ENCODE peak calls at places on chromosomes 13 and 19, in ten cellular contexts. One of them, this sample, is unnamed.

GRCh38 chr19:53580871-53581835 is 43.2 kb downstream of the ZNF331 start:
- DNase-seq in amniotic epithelial cell: no peak
- DNase-seq in fibroblast of lung: no peak
- DNase-seq in NCI-H1092: no peak
- DNase-seq in CD8-positive, alpha-beta memory T cell: no peak
- DNase-seq in NCI-H2081: no peak
- DNase-seq in NCI-H526: no peak
- DNase-seq in T-cell: no peak
- DNase-seq in activated naive CD4-positive, alpha-beta T cell treated with anti-CD3 and anti-CD28 coated beads, Interleukin-2, amount 10 ng/mL, durations not matched to agents 7 days and 5 days: no peak
- DNase-seq in AG04450: no peak
- DNase-seq in this sample: no peak

GRCh38 chr13:26629260-26629659 is 71.8 kb downstream of the WASF3 start:
- DNase-seq in amniotic epithelial cell: peak; percentile 8
- DNase-seq in fibroblast of lung: no peak
- DNase-seq in NCI-H1092: no peak
- DNase-seq in CD8-positive, alpha-beta memory T cell: no peak
- DNase-seq in NCI-H2081: no peak
- DNase-seq in NCI-H526: no peak
- DNase-seq in T-cell: no peak
- DNase-seq in activated naive CD4-positive, alpha-beta T cell treated with anti-CD3 and anti-CD28 coated beads, Interleukin-2, amount 10 ng/mL, durations not matched to agents 7 days and 5 days: no peak
- DNase-seq in AG04450: no peak
- DNase-seq in this sample: no peak

GRCh38 chr13:82647540-82647939 is 1234.7 kb downstream of the SLITRK1 start:
- DNase-seq in amniotic epithelial cell: no peak
- DNase-seq in fibroblast of lung: no peak
- DNase-seq in NCI-H1092: no peak
- DNase-seq in CD8-positive, alpha-beta memory T cell: no peak
- DNase-seq in NCI-H2081: no peak
- DNase-seq in NCI-H526: no peak
- DNase-seq in T-cell: no peak
- DNase-seq in activated naive CD4-positive, alpha-beta T cell treated with anti-CD3 and anti-CD28 coated beads, Interleukin-2, amount 10 ng/mL, durations not matched to agents 7 days and 5 days: no peak
- DNase-seq in AG04450: no peak
- DNase-seq in this sample: no peak

GRCh38 chr13:37442996-37443395 is 155.6 kb downstream of the POSTN start:
- DNase-seq in amniotic epithelial cell: peak; percentile 81
- DNase-seq in fibroblast of lung: peak; percentile 25
- DNase-seq in NCI-H1092: no peak
- DNase-seq in CD8-positive, alpha-beta memory T cell: no peak
- DNase-seq in NCI-H2081: no peak
- DNase-seq in NCI-H526: no peak
- DNase-seq in T-cell: no peak
- DNase-seq in activated naive CD4-positive, alpha-beta T cell treated with anti-CD3 and anti-CD28 coated beads, Interleukin-2, amount 10 ng/mL, durations not matched to agents 7 days and 5 days: no peak
- DNase-seq in AG04450: no peak
- DNase-seq in this sample: no peak

GRCh38 chr19:658916-659839 is 3.8 kb downstream of the RNF126 start:
- DNase-seq in amniotic epithelial cell: no peak
- DNase-seq in fibroblast of lung: no peak
- DNase-seq in NCI-H1092: no peak
- DNase-seq in CD8-positive, alpha-beta memory T cell: peak; percentile 78
- DNase-seq in NCI-H2081: no peak
- DNase-seq in NCI-H526: no peak
- DNase-seq in T-cell: peak; percentile 49
- DNase-seq in activated naive CD4-positive, alpha-beta T cell treated with anti-CD3 and anti-CD28 coated beads, Interleukin-2, amount 10 ng/mL, durations not matched to agents 7 days and 5 days: no peak
- DNase-seq in AG04450: no peak
- DNase-seq in this sample: no peak

GRCh38 chr13:59318320-59318930 is 845.3 kb downstream of the DIAPH3 start:
- DNase-seq in amniotic epithelial cell: peak; percentile 65
- DNase-seq in fibroblast of lung: peak; percentile 64
- DNase-seq in NCI-H1092: peak; percentile 90
- DNase-seq in CD8-positive, alpha-beta memory T cell: no peak
- DNase-seq in NCI-H2081: peak; percentile 65
- DNase-seq in NCI-H526: peak; percentile 12
- DNase-seq in T-cell: peak; percentile 14
- DNase-seq in activated naive CD4-positive, alpha-beta T cell treated with anti-CD3 and anti-CD28 coated beads, Interleukin-2, amount 10 ng/mL, durations not matched to agents 7 days and 5 days: peak; percentile 72
- DNase-seq in AG04450: peak; percentile 16
- DNase-seq in this sample: peak; percentile 22

GRCh38 chr13:113937073-113937472 is 36.8 kb downstream of the C13orf46 start:
- DNase-seq in amniotic epithelial cell: no peak
- DNase-seq in fibroblast of lung: no peak
- DNase-seq in NCI-H1092: no peak
- DNase-seq in CD8-positive, alpha-beta memory T cell: no peak
- DNase-seq in NCI-H2081: peak; percentile 5
- DNase-seq in NCI-H526: no peak
- DNase-seq in T-cell: no peak
- DNase-seq in activated naive CD4-positive, alpha-beta T cell treated with anti-CD3 and anti-CD28 coated beads, Interleukin-2, amount 10 ng/mL, durations not matched to agents 7 days and 5 days: no peak
- DNase-seq in AG04450: no peak
- DNase-seq in this sample: no peak

GRCh38 chr13:19604306-19604705 is 29.2 kb upstream of the MPHOSPH8 start:
- DNase-seq in amniotic epithelial cell: no peak
- DNase-seq in fibroblast of lung: no peak
- DNase-seq in NCI-H1092: no peak
- DNase-seq in CD8-positive, alpha-beta memory T cell: no peak
- DNase-seq in NCI-H2081: no peak
- DNase-seq in NCI-H526: no peak
- DNase-seq in T-cell: no peak
- DNase-seq in activated naive CD4-positive, alpha-beta T cell treated with anti-CD3 and anti-CD28 coated beads, Interleukin-2, amount 10 ng/mL, durations not matched to agents 7 days and 5 days: no peak
- DNase-seq in AG04450: no peak
- DNase-seq in this sample: no peak

GRCh38 chr13:90867336-90867683 is 480.2 kb upstream of the MIR17HG start:
- DNase-seq in amniotic epithelial cell: peak; percentile 81
- DNase-seq in fibroblast of lung: peak; percentile 71
- DNase-seq in NCI-H1092: peak; percentile 34
- DNase-seq in CD8-positive, alpha-beta memory T cell: no peak
- DNase-seq in NCI-H2081: peak; percentile 78
- DNase-seq in NCI-H526: peak; percentile 43
- DNase-seq in T-cell: no peak
- DNase-seq in activated naive CD4-positive, alpha-beta T cell treated with anti-CD3 and anti-CD28 coated beads, Interleukin-2, amount 10 ng/mL, durations not matched to agents 7 days and 5 days: peak; percentile 30
- DNase-seq in AG04450: peak; percentile 7
- DNase-seq in this sample: no peak

GRCh38 chr19:51271015-51271600 is 20.2 kb downstream of the SIGLECL1 start:
- DNase-seq in amniotic epithelial cell: no peak
- DNase-seq in fibroblast of lung: no peak
- DNase-seq in NCI-H1092: no peak
- DNase-seq in CD8-positive, alpha-beta memory T cell: no peak
- DNase-seq in NCI-H2081: no peak
- DNase-seq in NCI-H526: no peak
- DNase-seq in T-cell: no peak
- DNase-seq in activated naive CD4-positive, alpha-beta T cell treated with anti-CD3 and anti-CD28 coated beads, Interleukin-2, amount 10 ng/mL, durations not matched to agents 7 days and 5 days: no peak
- DNase-seq in AG04450: no peak
- DNase-seq in this sample: no peak

GRCh38 chr13:30997697-30998547 is 65.5 kb downstream of the TEX26 start:
- DNase-seq in amniotic epithelial cell: no peak
- DNase-seq in fibroblast of lung: no peak
- DNase-seq in NCI-H1092: peak; percentile 36
- DNase-seq in CD8-positive, alpha-beta memory T cell: no peak
- DNase-seq in NCI-H2081: no peak
- DNase-seq in NCI-H526: peak; percentile 64
- DNase-seq in T-cell: no peak
- DNase-seq in activated naive CD4-positive, alpha-beta T cell treated with anti-CD3 and anti-CD28 coated beads, Interleukin-2, amount 10 ng/mL, durations not matched to agents 7 days and 5 days: no peak
- DNase-seq in AG04450: no peak
- DNase-seq in this sample: no peak

GRCh38 chr19:35257113-35257461 is 8.3 kb downstream of the LSR start:
- DNase-seq in amniotic epithelial cell: no peak
- DNase-seq in fibroblast of lung: no peak
- DNase-seq in NCI-H1092: no peak
- DNase-seq in CD8-positive, alpha-beta memory T cell: no peak
- DNase-seq in NCI-H2081: no peak
- DNase-seq in NCI-H526: no peak
- DNase-seq in T-cell: no peak
- DNase-seq in activated naive CD4-positive, alpha-beta T cell treated with anti-CD3 and anti-CD28 coated beads, Interleukin-2, amount 10 ng/mL, durations not matched to agents 7 days and 5 days: no peak
- DNase-seq in AG04450: no peak
- DNase-seq in this sample: no peak

GRCh38 chr13:43749503-43749902 is 37.3 kb downstream of the ENOX1 start:
- DNase-seq in amniotic epithelial cell: no peak
- DNase-seq in fibroblast of lung: no peak
- DNase-seq in NCI-H1092: no peak
- DNase-seq in CD8-positive, alpha-beta memory T cell: no peak
- DNase-seq in NCI-H2081: no peak
- DNase-seq in NCI-H526: no peak
- DNase-seq in T-cell: no peak
- DNase-seq in activated naive CD4-positive, alpha-beta T cell treated with anti-CD3 and anti-CD28 coated beads, Interleukin-2, amount 10 ng/mL, durations not matched to agents 7 days and 5 days: no peak
- DNase-seq in AG04450: no peak
- DNase-seq in this sample: no peak

GRCh38 chr13:90889906-90890305 is 457.6 kb upstream of the MIR17HG start:
- DNase-seq in amniotic epithelial cell: no peak
- DNase-seq in fibroblast of lung: no peak
- DNase-seq in NCI-H1092: no peak
- DNase-seq in CD8-positive, alpha-beta memory T cell: no peak
- DNase-seq in NCI-H2081: no peak
- DNase-seq in NCI-H526: no peak
- DNase-seq in T-cell: no peak
- DNase-seq in activated naive CD4-positive, alpha-beta T cell treated with anti-CD3 and anti-CD28 coated beads, Interleukin-2, amount 10 ng/mL, durations not matched to agents 7 days and 5 days: no peak
- DNase-seq in AG04450: no peak
- DNase-seq in this sample: no peak

GRCh38 chr13:99322297-99323103 is 15.3 kb upstream of the GPR183 start:
- DNase-seq in amniotic epithelial cell: peak; percentile 92
- DNase-seq in fibroblast of lung: peak; percentile 79
- DNase-seq in NCI-H1092: no peak
- DNase-seq in CD8-positive, alpha-beta memory T cell: peak; percentile 61
- DNase-seq in NCI-H2081: no peak
- DNase-seq in NCI-H526: no peak
- DNase-seq in T-cell: peak; percentile 13
- DNase-seq in activated naive CD4-positive, alpha-beta T cell treated with anti-CD3 and anti-CD28 coated beads, Interleukin-2, amount 10 ng/mL, durations not matched to agents 7 days and 5 days: peak; percentile 48
- DNase-seq in AG04450: no peak
- DNase-seq in this sample: peak; percentile 44

GRCh38 chr19:47232422-47233211 is 1.6 kb upstream of the BBC3 start:
- DNase-seq in amniotic epithelial cell: peak; percentile 63
- DNase-seq in fibroblast of lung: peak; percentile 74
- DNase-seq in NCI-H1092: no peak
- DNase-seq in CD8-positive, alpha-beta memory T cell: no peak
- DNase-seq in NCI-H2081: no peak
- DNase-seq in NCI-H526: no peak
- DNase-seq in T-cell: no peak
- DNase-seq in activated naive CD4-positive, alpha-beta T cell treated with anti-CD3 and anti-CD28 coated beads, Interleukin-2, amount 10 ng/mL, durations not matched to agents 7 days and 5 days: peak; percentile 45
- DNase-seq in AG04450: no peak
- DNase-seq in this sample: peak; percentile 25

GRCh38 chr13:113220141-113220598 is 10.8 kb downstream of the CUL4A start:
- DNase-seq in amniotic epithelial cell: peak; percentile 10
- DNase-seq in fibroblast of lung: no peak
- DNase-seq in NCI-H1092: no peak
- DNase-seq in CD8-positive, alpha-beta memory T cell: no peak
- DNase-seq in NCI-H2081: no peak
- DNase-seq in NCI-H526: no peak
- DNase-seq in T-cell: no peak
- DNase-seq in activated naive CD4-positive, alpha-beta T cell treated with anti-CD3 and anti-CD28 coated beads, Interleukin-2, amount 10 ng/mL, durations not matched to agents 7 days and 5 days: no peak
- DNase-seq in AG04450: no peak
- DNase-seq in this sample: no peak

GRCh38 chr13:31029129-31029528 is 96.7 kb downstream of the TEX26 start:
- DNase-seq in amniotic epithelial cell: peak; percentile 57
- DNase-seq in fibroblast of lung: no peak
- DNase-seq in NCI-H1092: no peak
- DNase-seq in CD8-positive, alpha-beta memory T cell: no peak
- DNase-seq in NCI-H2081: no peak
- DNase-seq in NCI-H526: no peak
- DNase-seq in T-cell: no peak
- DNase-seq in activated naive CD4-positive, alpha-beta T cell treated with anti-CD3 and anti-CD28 coated beads, Interleukin-2, amount 10 ng/mL, durations not matched to agents 7 days and 5 days: no peak
- DNase-seq in AG04450: no peak
- DNase-seq in this sample: no peak

GRCh38 chr13:50319603-50320296 is 304.5 kb downstream of the KCNRG start:
- DNase-seq in amniotic epithelial cell: peak; percentile 62
- DNase-seq in fibroblast of lung: peak; percentile 36
- DNase-seq in NCI-H1092: no peak
- DNase-seq in CD8-positive, alpha-beta memory T cell: peak; percentile 36
- DNase-seq in NCI-H2081: no peak
- DNase-seq in NCI-H526: no peak
- DNase-seq in T-cell: no peak
- DNase-seq in activated naive CD4-positive, alpha-beta T cell treated with anti-CD3 and anti-CD28 coated beads, Interleukin-2, amount 10 ng/mL, durations not matched to agents 7 days and 5 days: no peak
- DNase-seq in AG04450: no peak
- DNase-seq in this sample: no peak